ENCODE peak calls at places on chromosomes 13 and 19, in five cellular contexts. One of them, this sample, is unnamed.
A peak's percentile ranks its signal among the peaks of the same experiment; 100 is the strongest.

GRCh38 chr19:14366529-14366928 is 14.7 kb upstream of the ADGRE5 start:
- DNase-seq in skeletal muscle cell: peak; percentile 58
- DNase-seq in T47D: peak; percentile 96
- DNase-seq in CD4-positive, CD25-positive, alpha-beta regulatory T cell: peak; percentile 77
- DNase-seq in HTR-8/SVneo: peak; percentile 69
- DNase-seq in this sample: no peak

GRCh38 chr13:110113284-110113764 is 193.6 kb downstream of the COL4A1 start:
- DNase-seq in skeletal muscle cell: no peak
- DNase-seq in T47D: no peak
- DNase-seq in CD4-positive, CD25-positive, alpha-beta regulatory T cell: no peak
- DNase-seq in HTR-8/SVneo: no peak
- DNase-seq in this sample: peak; percentile 63

GRCh38 chr19:18091217-18091608 is 4.5 kb upstream of the IL12RB1 start:
- DNase-seq in skeletal muscle cell: no peak
- DNase-seq in T47D: no peak
- DNase-seq in CD4-positive, CD25-positive, alpha-beta regulatory T cell: peak; percentile 72
- DNase-seq in HTR-8/SVneo: no peak
- DNase-seq in this sample: no peak

GRCh38 chr19:33722456-33723239 is 74.0 kb upstream of the KCTD15 start:
- DNase-seq in skeletal muscle cell: no peak
- DNase-seq in T47D: no peak
- DNase-seq in CD4-positive, CD25-positive, alpha-beta regulatory T cell: no peak
- DNase-seq in HTR-8/SVneo: no peak
- DNase-seq in this sample: no peak

GRCh38 chr13:30504081-30504480 is 38.3 kb upstream of the HMGB1 start:
- DNase-seq in skeletal muscle cell: no peak
- DNase-seq in T47D: no peak
- DNase-seq in CD4-positive, CD25-positive, alpha-beta regulatory T cell: no peak
- DNase-seq in HTR-8/SVneo: no peak
- DNase-seq in this sample: no peak

GRCh38 chr13:26186141-26186870 is 35.8 kb downstream of the RNF6 start:
- DNase-seq in skeletal muscle cell: peak; percentile 75
- DNase-seq in T47D: peak; percentile 95
- DNase-seq in CD4-positive, CD25-positive, alpha-beta regulatory T cell: peak; percentile 82
- DNase-seq in HTR-8/SVneo: peak; percentile 60
- DNase-seq in this sample: peak; percentile 58

GRCh38 chr19:40721140-40721486 is 4.2 kb downstream of the ITPKC start:
- DNase-seq in skeletal muscle cell: no peak
- DNase-seq in T47D: no peak
- DNase-seq in CD4-positive, CD25-positive, alpha-beta regulatory T cell: no peak
- DNase-seq in HTR-8/SVneo: no peak
- DNase-seq in this sample: no peak

GRCh38 chr13:34037636-34038325 is 219.8 kb downstream of the RFC3 start:
- DNase-seq in skeletal muscle cell: no peak
- DNase-seq in T47D: no peak
- DNase-seq in CD4-positive, CD25-positive, alpha-beta regulatory T cell: no peak
- DNase-seq in HTR-8/SVneo: no peak
- DNase-seq in this sample: no peak

GRCh38 chr13:100510208-100510997 is 78.2 kb downstream of the GGACT start:
- DNase-seq in skeletal muscle cell: no peak
- DNase-seq in T47D: no peak
- DNase-seq in CD4-positive, CD25-positive, alpha-beta regulatory T cell: no peak
- DNase-seq in HTR-8/SVneo: no peak
- DNase-seq in this sample: no peak

GRCh38 chr19:2607712-2608601 is 94.5 kb downstream of the GNG7 start:
- DNase-seq in skeletal muscle cell: no peak
- DNase-seq in T47D: no peak
- DNase-seq in CD4-positive, CD25-positive, alpha-beta regulatory T cell: peak; percentile 60
- DNase-seq in HTR-8/SVneo: no peak
- DNase-seq in this sample: no peak

GRCh38 chr19:54449701-54450069 is 686 bp downstream of the LENG8 start:
- DNase-seq in skeletal muscle cell: no peak
- DNase-seq in T47D: no peak
- DNase-seq in CD4-positive, CD25-positive, alpha-beta regulatory T cell: no peak
- DNase-seq in HTR-8/SVneo: no peak
- DNase-seq in this sample: no peak

GRCh38 chr19:2047449-2048103 is 3.5 kb downstream of the MKNK2 start:
- DNase-seq in skeletal muscle cell: no peak
- DNase-seq in T47D: no peak
- DNase-seq in CD4-positive, CD25-positive, alpha-beta regulatory T cell: no peak
- DNase-seq in HTR-8/SVneo: no peak
- DNase-seq in this sample: peak; percentile 49

GRCh38 chr13:99386911-99387788 is 80.0 kb upstream of the GPR183 start:
- DNase-seq in skeletal muscle cell: no peak
- DNase-seq in T47D: peak; percentile 36
- DNase-seq in CD4-positive, CD25-positive, alpha-beta regulatory T cell: peak; percentile 60
- DNase-seq in HTR-8/SVneo: peak; percentile 28
- DNase-seq in this sample: no peak

GRCh38 chr19:1668339-1669123 is 16.1 kb upstream of the TCF3 start:
- DNase-seq in skeletal muscle cell: no peak
- DNase-seq in T47D: no peak
- DNase-seq in CD4-positive, CD25-positive, alpha-beta regulatory T cell: no peak
- DNase-seq in HTR-8/SVneo: no peak
- DNase-seq in this sample: no peak

This sample was measured in T1000.